ENCODE peak calls at places on chromosomes 7 and 10, in five cellular contexts. E is mucosa of gallbladder, C is WTC11, V is ACHN, J is HuH-7.5. A is an unnamed sample.

GRCh38 chr10:132914732-132915131 is 27.6 kb downstream of the CFAP46 start:
- DNase-seq in E (no peak), J (no peak), V (no peak), C (no peak), A (no peak)

GRCh38 chr10:12491491-12491890 is 142.1 kb downstream of the CAMK1D start:
- DNase-seq in E (no peak), V (no peak), C (no peak), J (no peak), A (no peak)

GRCh38 chr7:111356941-111357340 is 205.4 kb downstream of the IMMP2L start:
- DNase-seq in J (no peak), C (no peak), V (no peak), E (no peak), A (no peak)

GRCh38 chr10:78336402-78336791 is 302.7 kb downstream of the RPS24 start:
- DNase-seq in E (no peak), J (no peak), V (no peak), C (no peak), A (no peak)

GRCh38 chr10:77578583-77579227 is 58.9 kb downstream of the KCNMA1 start:
- DNase-seq in E (no peak), V (peak), C (no peak), J (no peak), A (no peak)

GRCh38 chr10:71218046-71218832 is 5.9 kb downstream of the UNC5B start:
- DNase-seq in E (no peak), J (no peak), C (no peak), V (no peak), A (no peak)

GRCh38 chr7:44398506-44398905 is 73.1 kb upstream of the CAMK2B start:
- DNase-seq in V (no peak), J (no peak), C (no peak), E (no peak), A (no peak)

GRCh38 chr10:63630928-63631685 is 109.9 kb downstream of the REEP3 start:
- DNase-seq in V (no peak), E (no peak), C (no peak), J (no peak), A (no peak)

GRCh38 chr7:107232568-107233090 is 63.8 kb downstream of the HBP1 start:
- DNase-seq in J (no peak), C (no peak), E (no peak), V (no peak), A (no peak)

GRCh38 chr7:72077776-72078175 is 334.4 kb downstream of the CALN1 start:
- DNase-seq in E (no peak), C (no peak), V (no peak), J (no peak), A (no peak)

GRCh38 chr10:114520453-114520852 is 116.2 kb upstream of the AFAP1L2 start:
- DNase-seq in J (no peak), C (no peak), V (no peak), E (peak), A (peak)

GRCh38 chr7:77822269-77822668 is 23.7 kb downstream of the PHTF2 start:
- DNase-seq in J (no peak), C (no peak), V (no peak), E (no peak), A (no peak)

GRCh38 chr7:1106063-1106782 is 18.3 kb downstream of the GPER1 start:
- DNase-seq in J (no peak), E (no peak), C (no peak), V (no peak), A (no peak)

GRCh38 chr10:86520871-86521619 is 547 bp downstream of the WAPL start:
- DNase-seq in E (peak), C (peak), J (peak), V (peak), A (peak)

GRCh38 chr10:79129361-79129997 is 60.7 kb downstream of the ZMIZ1 start:
- DNase-seq in E (no peak), C (peak), J (no peak), V (peak), A (no peak)

GRCh38 chr10:102312683-102313082 is 67.4 kb downstream of the GBF1 start:
- DNase-seq in J (no peak), V (peak), C (no peak), E (no peak), A (no peak)

A was measured in Calu3.